ENCODE peak calls at places on chromosomes 5 and 9, in ten cellular contexts. One of them, this sample, is unnamed. For H3K4me1, the result is how much of the 10 kb centered on the place peaks cover.

GRCh38 chr9:135612981-135613910 is 26.1 kb downstream of the GLT6D1 start:
- DNase-seq in lung: peak
- DNase-seq in astrocyte: no peak
- DNase-seq in lower lobe of right lung: no peak
- DNase-seq in colonic mucosa: no peak
- DNase-seq in prostate gland: no peak
- DNase-seq in heart right ventricle: no peak
- DNase-seq in transverse colon: no peak
- DNase-seq in naive thymus-derived CD4-positive, alpha-beta T cell: no peak
- DNase-seq in mucosa of descending colon: no peak
- DNase-seq in this sample: no peak

GRCh38 chr5:43985411-43985810 is 382.4 kb downstream of the NNT start:
- DNase-seq in naive thymus-derived CD4-positive, alpha-beta T cell: no peak
- DNase-seq in mucosa of descending colon: no peak
- DNase-seq in colonic mucosa: no peak
- DNase-seq in prostate gland: no peak
- DNase-seq in lower lobe of right lung: no peak
- DNase-seq in lung: no peak
- DNase-seq in astrocyte: no peak
- DNase-seq in transverse colon: no peak
- DNase-seq in heart right ventricle: no peak
- DNase-seq in this sample: no peak

GRCh38 chr9:16243798-16244197 is 626.7 kb downstream of the BNC2 start:
- DNase-seq in lower lobe of right lung: no peak
- DNase-seq in transverse colon: no peak
- DNase-seq in naive thymus-derived CD4-positive, alpha-beta T cell: no peak
- DNase-seq in heart right ventricle: no peak
- DNase-seq in lung: no peak
- DNase-seq in astrocyte: no peak
- DNase-seq in colonic mucosa: peak
- DNase-seq in mucosa of descending colon: no peak
- DNase-seq in prostate gland: no peak
- DNase-seq in this sample: no peak

GRCh38 chr9:128619779-128620178 is 36.9 kb downstream of the DYNC2I2 start:
- DNase-seq in lung: no peak
- DNase-seq in colonic mucosa: no peak
- DNase-seq in astrocyte: no peak
- DNase-seq in lower lobe of right lung: no peak
- DNase-seq in naive thymus-derived CD4-positive, alpha-beta T cell: no peak
- DNase-seq in transverse colon: no peak
- DNase-seq in prostate gland: no peak
- DNase-seq in heart right ventricle: no peak
- DNase-seq in mucosa of descending colon: no peak
- DNase-seq in this sample: no peak

GRCh38 chr5:17444496-17444895 is 53.5 kb upstream of the TAF11L2 start:
- DNase-seq in heart right ventricle: no peak
- DNase-seq in naive thymus-derived CD4-positive, alpha-beta T cell: no peak
- DNase-seq in lung: no peak
- DNase-seq in astrocyte: peak
- DNase-seq in colonic mucosa: no peak
- DNase-seq in mucosa of descending colon: no peak
- DNase-seq in prostate gland: no peak
- DNase-seq in lower lobe of right lung: no peak
- DNase-seq in transverse colon: no peak
- DNase-seq in this sample: no peak

GRCh38 chr5:40441733-40442132 is 238.0 kb upstream of the PTGER4 start:
- DNase-seq in colonic mucosa: peak
- DNase-seq in prostate gland: no peak
- DNase-seq in astrocyte: no peak
- DNase-seq in lung: no peak
- DNase-seq in naive thymus-derived CD4-positive, alpha-beta T cell: peak
- DNase-seq in mucosa of descending colon: peak
- DNase-seq in transverse colon: peak
- DNase-seq in lower lobe of right lung: no peak
- DNase-seq in heart right ventricle: peak
- DNase-seq in this sample: no peak

GRCh38 chr9:105187781-105188180 is 56.7 kb upstream of the SLC44A1 start:
- DNase-seq in astrocyte: peak
- DNase-seq in naive thymus-derived CD4-positive, alpha-beta T cell: no peak
- DNase-seq in prostate gland: no peak
- DNase-seq in lower lobe of right lung: no peak
- DNase-seq in mucosa of descending colon: no peak
- DNase-seq in lung: no peak
- DNase-seq in colonic mucosa: no peak
- DNase-seq in heart right ventricle: no peak
- DNase-seq in transverse colon: no peak
- DNase-seq in this sample: no peak

GRCh38 chr5:5183192-5183699 is 43.1 kb downstream of the ADAMTS16 start:
- DNase-seq in lung: no peak
- DNase-seq in naive thymus-derived CD4-positive, alpha-beta T cell: no peak
- DNase-seq in heart right ventricle: no peak
- DNase-seq in lower lobe of right lung: no peak
- DNase-seq in transverse colon: no peak
- DNase-seq in colonic mucosa: no peak
- DNase-seq in prostate gland: no peak
- DNase-seq in astrocyte: peak
- DNase-seq in mucosa of descending colon: no peak
- DNase-seq in this sample: peak

GRCh38 chr5:20678386-20678785 is 690.4 kb upstream of the CDH18 start:
- DNase-seq in mucosa of descending colon: no peak
- DNase-seq in astrocyte: no peak
- DNase-seq in lung: no peak
- DNase-seq in naive thymus-derived CD4-positive, alpha-beta T cell: no peak
- DNase-seq in prostate gland: no peak
- DNase-seq in heart right ventricle: no peak
- DNase-seq in transverse colon: no peak
- DNase-seq in colonic mucosa: no peak
- DNase-seq in lower lobe of right lung: no peak
- DNase-seq in this sample: no peak

GRCh38 chr9:5630038-5630507 is 1.2 kb downstream of the RIC1 start:
- DNase-seq in colonic mucosa: peak
- DNase-seq in naive thymus-derived CD4-positive, alpha-beta T cell: peak
- DNase-seq in heart right ventricle: no peak
- DNase-seq in lower lobe of right lung: no peak
- DNase-seq in transverse colon: no peak
- DNase-seq in astrocyte: peak
- DNase-seq in lung: no peak
- DNase-seq in mucosa of descending colon: no peak
- DNase-seq in prostate gland: peak
- DNase-seq in this sample: no peak

GRCh38 chr9:5629312-5630037 is 568 bp downstream of the RIC1 start:
- DNase-seq in naive thymus-derived CD4-positive, alpha-beta T cell: peak
- DNase-seq in prostate gland: peak
- DNase-seq in mucosa of descending colon: peak
- DNase-seq in colonic mucosa: peak
- DNase-seq in astrocyte: no peak
- DNase-seq in heart right ventricle: peak
- DNase-seq in lung: peak
- DNase-seq in transverse colon: peak
- DNase-seq in lower lobe of right lung: peak
- DNase-seq in this sample: peak

GRCh38 chr9:5632540-5632939 is 3.6 kb downstream of the RIC1 start:
- DNase-seq in heart right ventricle: no peak
- DNase-seq in lower lobe of right lung: no peak
- DNase-seq in colonic mucosa: no peak
- DNase-seq in transverse colon: no peak
- DNase-seq in mucosa of descending colon: no peak
- DNase-seq in naive thymus-derived CD4-positive, alpha-beta T cell: no peak
- DNase-seq in astrocyte: no peak
- DNase-seq in prostate gland: no peak
- DNase-seq in lung: no peak
- DNase-seq in this sample: no peak

GRCh38 chr9:5633243-5633642 is 4.3 kb downstream of the RIC1 start:
- DNase-seq in transverse colon: no peak
- DNase-seq in prostate gland: no peak
- DNase-seq in colonic mucosa: no peak
- DNase-seq in lung: no peak
- DNase-seq in heart right ventricle: no peak
- DNase-seq in lower lobe of right lung: no peak
- DNase-seq in astrocyte: peak
- DNase-seq in mucosa of descending colon: no peak
- DNase-seq in naive thymus-derived CD4-positive, alpha-beta T cell: no peak
- DNase-seq in this sample: no peak

GRCh38 chr9:5631021-5631420 is 2.1 kb downstream of the RIC1 start:
- DNase-seq in prostate gland: no peak
- DNase-seq in transverse colon: no peak
- DNase-seq in naive thymus-derived CD4-positive, alpha-beta T cell: no peak
- DNase-seq in mucosa of descending colon: no peak
- DNase-seq in colonic mucosa: no peak
- DNase-seq in lung: no peak
- DNase-seq in astrocyte: peak
- DNase-seq in lower lobe of right lung: no peak
- DNase-seq in heart right ventricle: no peak
- DNase-seq in this sample: no peak
- H3K4me1 ChIP-seq in prostate gland: under half
- H3K4me1 ChIP-seq in transverse colon: under half
- H3K4me1 ChIP-seq in naive thymus-derived CD4-positive, alpha-beta T cell: under half
- H3K4me1 ChIP-seq in mucosa of descending colon: under half
- H3K4me1 ChIP-seq in colonic mucosa: under half
- H3K4me1 ChIP-seq in lung: under half
- H3K4me1 ChIP-seq in astrocyte: under half
- H3K4me1 ChIP-seq in lower lobe of right lung: half or more
- H3K4me1 ChIP-seq in heart right ventricle: under half
- H3K4me1 ChIP-seq in this sample: under half

DNA sequence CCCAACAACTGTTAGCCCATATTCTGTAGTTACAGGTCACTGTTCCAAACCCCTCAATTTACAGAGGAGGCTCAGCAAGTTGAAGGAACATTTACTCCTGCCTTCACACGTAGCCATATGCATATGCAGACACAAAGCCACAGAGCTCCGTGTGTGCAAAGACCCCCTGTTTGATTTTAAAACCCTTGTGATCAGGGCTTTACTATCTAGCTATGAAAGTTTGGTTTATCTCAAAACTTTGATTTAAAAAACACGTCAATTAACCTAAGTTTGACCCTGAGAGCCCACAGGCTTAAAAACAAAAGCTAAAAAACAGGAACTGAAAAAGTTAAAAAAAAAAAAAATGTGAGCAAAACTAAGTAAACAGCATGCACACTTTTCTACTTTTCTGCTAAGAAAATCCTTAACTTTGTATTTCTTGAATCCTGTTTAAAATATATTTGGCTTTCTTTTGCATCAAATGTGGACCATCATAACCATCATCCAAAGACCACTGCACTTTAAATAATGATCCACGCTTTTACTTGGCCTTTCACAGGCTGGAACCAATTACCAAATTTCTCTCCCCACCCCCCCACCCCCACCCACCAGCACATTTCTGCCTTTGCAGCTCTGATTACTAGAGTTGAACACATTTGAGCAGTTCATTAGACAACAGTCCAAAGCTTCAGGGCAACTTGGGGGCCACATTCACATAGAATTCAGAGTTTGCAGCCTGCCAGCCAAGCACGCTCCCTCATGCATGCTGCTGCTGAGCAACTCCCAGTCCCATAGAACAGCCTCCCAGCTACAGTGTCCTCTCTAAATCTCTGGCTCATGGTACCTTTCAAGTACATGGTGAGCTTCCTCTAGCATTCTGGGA is 128.8 kb upstream of the MAP3K1 start:
- DNase-seq in heart right ventricle: no peak
- DNase-seq in lung: no peak
- DNase-seq in prostate gland: no peak
- DNase-seq in colonic mucosa: no peak
- DNase-seq in mucosa of descending colon: no peak
- DNase-seq in transverse colon: peak
- DNase-seq in lower lobe of right lung: no peak
- DNase-seq in naive thymus-derived CD4-positive, alpha-beta T cell: peak
- DNase-seq in astrocyte: no peak
- DNase-seq in this sample: no peak
- H3K4me3 ChIP-seq in heart right ventricle: no peak
- H3K4me3 ChIP-seq in lung: no peak
- H3K4me3 ChIP-seq in prostate gland: no peak
- H3K4me3 ChIP-seq in colonic mucosa: no peak
- H3K4me3 ChIP-seq in mucosa of descending colon: no peak
- H3K4me3 ChIP-seq in transverse colon: no peak
- H3K4me3 ChIP-seq in lower lobe of right lung: no peak
- H3K4me3 ChIP-seq in naive thymus-derived CD4-positive, alpha-beta T cell: no peak
- H3K4me3 ChIP-seq in astrocyte: no peak
- H3K4me3 ChIP-seq in this sample: no peak

DNA sequence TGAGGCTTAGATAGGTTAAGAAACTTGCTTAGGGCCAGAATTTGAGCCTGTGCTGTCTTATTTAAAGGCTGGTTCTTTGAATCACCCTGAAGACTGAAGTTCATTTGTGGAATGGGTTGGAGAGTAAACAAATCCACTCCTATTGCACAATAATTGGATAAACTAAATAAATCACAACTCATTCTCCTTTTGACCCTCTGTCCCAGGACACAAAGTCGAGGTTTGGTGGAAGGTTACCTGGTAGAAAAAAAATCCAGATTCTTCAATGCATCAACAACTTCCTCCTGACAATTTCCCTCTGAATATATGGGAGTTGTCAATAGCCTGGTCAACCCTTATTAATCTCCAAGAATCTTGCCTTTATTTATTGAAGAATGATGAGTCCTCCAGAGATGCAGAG is 28.9 kb downstream of the TBC1D2 start:
- DNase-seq in astrocyte: no peak
- DNase-seq in lung: no peak
- DNase-seq in transverse colon: no peak
- DNase-seq in lower lobe of right lung: no peak
- DNase-seq in mucosa of descending colon: no peak
- DNase-seq in heart right ventricle: no peak
- DNase-seq in naive thymus-derived CD4-positive, alpha-beta T cell: no peak
- DNase-seq in prostate gland: no peak
- DNase-seq in colonic mucosa: no peak
- DNase-seq in this sample: no peak
- H3K4me1 ChIP-seq in astrocyte: under half
- H3K4me1 ChIP-seq in lung: under half
- H3K4me1 ChIP-seq in transverse colon: under half
- H3K4me1 ChIP-seq in lower lobe of right lung: under half
- H3K4me1 ChIP-seq in mucosa of descending colon: under half
- H3K4me1 ChIP-seq in heart right ventricle: under half
- H3K4me1 ChIP-seq in naive thymus-derived CD4-positive, alpha-beta T cell: under half
- H3K4me1 ChIP-seq in prostate gland: under half
- H3K4me1 ChIP-seq in colonic mucosa: under half
- H3K4me1 ChIP-seq in this sample: under half

DNA sequence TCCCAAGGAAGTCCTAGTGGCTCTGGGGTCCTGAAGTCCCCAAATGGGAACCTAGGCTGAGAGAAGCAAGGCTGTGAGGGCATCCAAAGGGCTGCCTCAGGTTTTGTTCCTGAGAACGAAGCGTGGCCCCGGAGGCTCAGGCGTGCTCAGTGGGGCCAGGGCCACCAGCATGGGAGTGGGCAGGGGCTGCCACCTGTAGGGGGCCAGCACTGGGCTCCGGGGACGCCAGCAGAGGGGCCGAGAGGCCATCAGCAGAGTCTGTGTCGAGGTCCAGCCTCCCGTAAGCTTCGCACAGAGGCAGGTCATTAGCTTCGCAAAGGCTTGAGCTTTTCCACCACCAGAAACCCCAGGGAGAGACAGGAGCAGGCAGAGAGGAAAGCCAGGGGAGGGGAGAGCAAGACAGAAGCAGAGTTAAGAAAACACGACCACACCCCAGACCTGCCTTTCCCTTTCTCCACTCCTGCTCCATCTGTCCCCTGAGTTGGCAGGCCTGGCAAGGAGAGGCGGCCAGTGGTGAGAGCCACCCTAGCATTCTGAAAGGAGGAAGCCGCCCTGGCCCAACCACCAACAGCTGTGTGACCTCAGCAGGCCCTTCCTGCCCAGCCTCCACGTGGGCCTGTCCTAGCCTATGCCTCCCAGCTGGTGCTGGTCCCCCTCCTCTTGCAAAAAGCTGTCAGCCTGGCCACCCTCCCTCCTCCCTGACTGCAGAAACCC is 5.5 kb upstream of the SURF6 start:
- DNase-seq in colonic mucosa: no peak
- DNase-seq in lower lobe of right lung: peak
- DNase-seq in lung: peak
- DNase-seq in astrocyte: no peak
- DNase-seq in naive thymus-derived CD4-positive, alpha-beta T cell: no peak
- DNase-seq in heart right ventricle: no peak
- DNase-seq in transverse colon: peak
- DNase-seq in mucosa of descending colon: no peak
- DNase-seq in prostate gland: no peak
- DNase-seq in this sample: peak
- H3K4me3 ChIP-seq in colonic mucosa: no peak
- H3K4me3 ChIP-seq in lower lobe of right lung: peak
- H3K4me3 ChIP-seq in lung: no peak
- H3K4me3 ChIP-seq in astrocyte: no peak
- H3K4me3 ChIP-seq in naive thymus-derived CD4-positive, alpha-beta T cell: no peak
- H3K4me3 ChIP-seq in heart right ventricle: no peak
- H3K4me3 ChIP-seq in transverse colon: no peak
- H3K4me3 ChIP-seq in mucosa of descending colon: no peak
- H3K4me3 ChIP-seq in prostate gland: no peak
- H3K4me3 ChIP-seq in this sample: no peak